ENCODE peak calls at places on chromosomes 5 and 9, in six cellular contexts. I is fibroblast of the aortic adventitia, J is OCI-LY7, F is suprapubic skin, V is esophagus muscularis mucosa, W is left ventricle myocardium inferior. K is an unnamed sample.

GRCh38 chr9:71036501-71036900 is 84.9 kb downstream of the TRPM3 start:
- DNase-seq in F (no peak), W (no peak), V (no peak), J (no peak), I (peak), K (peak)

GRCh38 chr5:8396756-8397155 is 527.8 kb downstream of the MTRR start:
- DNase-seq in W (no peak), F (no peak), I (no peak), J (no peak), V (no peak), K (peak)

GRCh38 chr5:180817847-180818246 is 15.2 kb upstream of the MGAT1 start:
- DNase-seq in J (peak), F (peak), I (no peak), W (no peak), V (no peak), K (no peak)

GRCh38 chr5:139648205-139649081 is at the start of gene CXXC5:
- DNase-seq in J (peak), I (peak), W (peak), F (no peak), V (no peak), K (peak)

GRCh38 chr5:23704176-23704855 is 196.9 kb downstream of the PRDM9 start:
- DNase-seq in I (no peak), W (no peak), J (no peak), F (no peak), V (no peak), K (no peak)

GRCh38 chr9:69178583-69179011 is 4.5 kb downstream of the TJP2 start:
- DNase-seq in W (no peak), J (no peak), I (no peak), F (no peak), V (no peak), K (peak)

GRCh38 chr5:179196420-179197079 is 136.4 kb downstream of the ZNF354C start:
- DNase-seq in F (no peak), J (no peak), I (no peak), V (no peak), W (no peak), K (no peak)

GRCh38 chr5:63931841-63932240 is 30.4 kb downstream of the HTR1A start:
- DNase-seq in W (no peak), I (no peak), V (no peak), F (no peak), J (no peak), K (no peak)

GRCh38 chr5:150497274-150497988 is 10.5 kb upstream of the NDST1 start:
- DNase-seq in V (no peak), J (no peak), I (peak), F (no peak), W (peak), K (peak)

GRCh38 chr5:151675225-151675955 is 11.3 kb downstream of the SPARC start:
- DNase-seq in F (no peak), I (peak), V (no peak), W (no peak), J (no peak), K (peak)

GRCh38 chr9:101083451-101083850 is 54.9 kb downstream of the PLPPR1 start:
- DNase-seq in V (no peak), F (no peak), I (no peak), J (no peak), W (no peak), K (no peak)

GRCh38 chr9:34664281-34665108 is 2.0 kb upstream of the CCL27 start:
- DNase-seq in J (peak), I (peak), F (peak), V (peak), W (peak), K (peak)

GRCh38 chr5:2529371-2530100 is 221.9 kb downstream of the IRX2 start:
- DNase-seq in J (no peak), V (no peak), W (no peak), I (no peak), F (peak), K (no peak)

GRCh38 chr9:98807811-98808195 is 333 bp downstream of the GALNT12 start:
- DNase-seq in V (no peak), F (no peak), I (no peak), W (no peak), J (peak), K (no peak)

GRCh38 chr5:149445739-149446369 is 66.8 kb upstream of the IL17B start:
- DNase-seq in V (no peak), I (peak), J (no peak), F (no peak), W (no peak), K (peak)

GRCh38 chr9:136940526-136941230 is 3.9 kb downstream of the FBXW5 start:
- DNase-seq in F (no peak), V (no peak), J (no peak), I (no peak), W (no peak), K (no peak)

GRCh38 chr5:177427211-177427822 is 841 bp downstream of the GRK6 start:
- DNase-seq in F (no peak), I (no peak), W (no peak), V (no peak), J (peak), K (no peak)

GRCh38 chr5:61044545-61044944 is 99.5 kb downstream of the NDUFAF2 start:
- DNase-seq in J (no peak), F (no peak), V (no peak), W (no peak), I (no peak), K (no peak)

GRCh38 chr9:94944623-94945022 is 218.1 kb downstream of the AOPEP start:
- DNase-seq in J (no peak), W (no peak), I (no peak), F (no peak), V (no peak), K (no peak)

GRCh38 chr9:93676310-93677054 is 100.1 kb downstream of the PHF2 start:
- DNase-seq in W (peak), J (no peak), F (peak), V (no peak), I (no peak), K (no peak)

GRCh38 chr9:133677126-133678010 is 41.2 kb downstream of the DBH start:
- DNase-seq in J (no peak), W (peak), V (no peak), I (no peak), F (no peak), K (no peak)

GRCh38 chr9:107738789-107739188 is 249.2 kb upstream of the KLF4 start:
- DNase-seq in F (no peak), I (no peak), V (no peak), J (no peak), W (no peak), K (peak)

GRCh38 chr9:97480749-97481148 is 20.7 kb upstream of the TMOD1 start:
- DNase-seq in J (no peak), W (no peak), V (no peak), F (no peak), I (no peak), K (no peak)

GRCh38 chr5:56656816-56657740 is 158.3 kb upstream of the MAP3K1 start:
- DNase-seq in V (no peak), F (no peak), W (no peak), J (no peak), I (no peak), K (peak)

GRCh38 chr9:91156451-91157234 is 205.1 kb downstream of the AUH start:
- DNase-seq in V (peak), F (no peak), I (no peak), W (no peak), J (no peak), K (no peak)

GRCh38 chr5:93581738-93582414 is 857 bp upstream of the NR2F1-AS1 start:
- DNase-seq in F (no peak), J (no peak), V (peak), W (no peak), I (peak), K (peak)

GRCh38 chr9:347667-348292 is 133.1 kb downstream of the DOCK8 start:
- DNase-seq in F (no peak), J (peak), W (no peak), I (peak), V (no peak), K (peak)

GRCh38 chr5:56026863-56027300 is 32.1 kb upstream of the IL6ST start:
- DNase-seq in I (peak), F (no peak), W (no peak), V (no peak), J (no peak), K (peak)

GRCh38 chr5:143205386-143205785 is 198.1 kb downstream of the NR3C1 start:
- DNase-seq in F (no peak), I (peak), V (no peak), J (no peak), W (no peak), K (peak)

GRCh38 chr9:110979636-110980035 is 58.6 kb downstream of the LPAR1 start:
- DNase-seq in I (peak), F (no peak), W (no peak), J (no peak), V (no peak), K (no peak)
- TF ChIP-seq CTCF in I (no peak), F (no peak), W (no peak), J (no peak), V (no peak), K (no peak)

DNA sequence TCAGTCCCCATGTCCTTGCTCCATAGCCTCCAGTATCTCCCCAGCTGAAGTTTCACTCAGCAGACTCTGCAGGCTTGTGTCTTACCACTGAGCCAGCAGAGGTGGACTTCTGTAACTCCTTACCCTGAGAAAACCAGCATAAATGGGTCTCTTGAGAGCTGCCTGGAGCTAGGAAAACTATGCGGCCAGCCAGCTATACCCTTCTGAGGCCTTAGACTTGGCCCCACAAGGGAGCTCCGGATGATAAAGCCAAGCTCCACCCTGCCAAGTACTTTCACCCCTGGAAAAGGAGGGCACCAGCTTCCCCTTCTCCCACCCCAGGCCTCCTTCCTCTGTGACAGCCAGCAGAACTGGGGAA is 12.1 kb downstream of the IRF1 start:
- DNase-seq in W (peak), V (no peak), I (no peak), J (no peak), F (no peak), K (no peak)
- H3K4me3 ChIP-seq in W (no peak), V (no peak), I (no peak), J (no peak), F (no peak), K (no peak)

DNA sequence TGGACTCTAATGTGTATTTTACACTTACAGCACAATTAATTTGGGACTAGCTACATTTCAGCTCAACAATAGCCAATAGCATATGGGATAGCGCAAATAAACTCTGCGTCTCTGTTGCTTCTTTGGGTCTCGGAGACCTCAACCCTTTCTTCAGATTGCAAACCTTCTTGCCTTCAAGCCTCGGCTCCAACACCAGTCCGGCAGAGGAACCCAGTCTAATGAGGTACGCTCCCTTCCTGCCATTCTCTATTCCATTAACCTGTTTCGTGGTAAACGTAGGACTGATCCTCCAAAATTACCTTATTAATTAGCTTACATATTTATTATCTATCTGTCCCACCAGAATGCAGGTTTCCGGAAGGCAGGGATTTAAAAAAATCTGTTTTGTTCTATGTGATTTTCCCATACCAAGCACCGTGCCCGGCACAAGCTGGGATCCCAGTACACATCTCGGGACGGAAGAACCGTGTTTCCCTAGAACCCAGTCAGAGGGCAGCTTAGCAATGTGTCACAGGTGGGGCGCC is 525 bp upstream of the DAPK1 start:
- DNase-seq in I (no peak), V (no peak), W (no peak), F (no peak), J (no peak), K (no peak)
- TF ChIP-seq CTCF in I (no peak), V (no peak), W (no peak), F (no peak), J (no peak), K (no peak)

GRCh38 chr9:89721971-89722530 is 117.2 kb downstream of the GADD45G start:
- DNase-seq in J (no peak), V (no peak), F (no peak), I (no peak), W (no peak), K (no peak)
- H3K4me3 ChIP-seq in J (no peak), V (no peak), F (no peak), I (no peak), W (no peak), K (no peak)

DNA sequence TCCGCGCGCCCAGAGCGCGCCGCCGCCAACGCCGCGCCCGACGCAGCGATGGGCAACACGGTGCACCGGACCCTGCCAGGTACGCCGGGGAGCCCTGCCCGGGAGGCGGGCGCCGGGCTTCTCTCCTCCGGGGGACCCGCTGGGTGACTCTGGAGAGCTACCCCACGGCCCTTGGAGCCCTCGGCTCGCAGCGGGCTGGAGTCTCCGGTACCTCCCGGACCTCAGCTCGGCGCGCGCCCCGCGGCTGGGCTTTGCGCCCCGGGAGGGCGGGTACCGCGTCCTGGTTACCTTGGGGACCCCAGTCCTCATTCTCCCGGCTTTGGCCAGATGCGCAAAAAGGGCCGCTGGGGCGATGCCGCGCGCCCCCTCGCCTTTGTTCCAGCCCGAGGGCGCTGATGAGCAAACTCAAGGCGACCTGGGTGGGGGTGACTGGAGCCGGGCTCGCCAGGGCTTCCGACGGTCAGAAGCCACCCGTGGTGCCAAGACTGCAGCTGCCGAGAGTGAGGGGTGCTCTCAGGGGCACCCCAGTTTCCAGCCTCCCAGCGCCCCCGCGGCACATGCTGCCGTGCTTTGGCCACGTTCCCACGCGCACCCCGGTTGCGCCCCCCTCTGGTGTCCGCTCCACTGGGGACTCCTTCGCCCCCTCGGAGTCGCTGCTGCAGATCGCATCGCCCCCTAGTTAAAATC is 439 bp downstream of the NEURL1B start:
- DNase-seq in I (no peak), F (no peak), V (no peak), J (peak), W (peak), K (no peak)
- TF ChIP-seq CTCF in I (no peak), F (no peak), V (peak), J (peak), W (peak), K (no peak)

GRCh38 chr9:129514891-129515290 is 106.0 kb downstream of the C9orf50 start:
- DNase-seq in J (no peak), I (no peak), W (no peak), V (no peak), F (peak), K (no peak)

GRCh38 chr9:129511320-129511900 is 109.5 kb downstream of the C9orf50 start:
- DNase-seq in W (no peak), I (no peak), F (no peak), J (no peak), V (no peak), K (no peak)

GRCh38 chr9:129514497-129514867 is 106.4 kb downstream of the C9orf50 start:
- DNase-seq in V (no peak), I (no peak), J (peak), W (no peak), F (peak), K (no peak)

GRCh38 chr9:129513282-129513681 is 107.6 kb downstream of the C9orf50 start:
- DNase-seq in I (no peak), V (no peak), F (no peak), J (peak), W (no peak), K (no peak)

GRCh38 chr9:129513856-129514496 is 106.9 kb downstream of the C9orf50 start:
- DNase-seq in V (no peak), I (no peak), F (no peak), J (no peak), W (no peak), K (no peak)
- H3K4me3 ChIP-seq in V (no peak), I (no peak), F (no peak), J (no peak), W (no peak), K (no peak)

K was measured in astrocyte.